ENCODE peak calls at places on chromosomes 4 and X, in six cellular contexts. U is kidney epithelial cell, M is cardiac muscle cell, I is heart left ventricle, N is activated B cell treated with CpG ODN at 0.5 μM for 24 hours, B is mammary epithelial cell. Z is an unnamed sample.

GRCh38 chrX:2697741-2698294 is 6.7 kb downstream of the CD99 start:
- DNase-seq in B (no peak), U (no peak), M (no peak), I (no peak), N (no peak), Z (no peak)

GRCh38 chr4:164207460-164207859 is 546.5 kb upstream of the SMIM31 start:
- DNase-seq in N (no peak), I (no peak), B (no peak), U (no peak), M (no peak), Z (no peak)

GRCh38 chr4:165711436-165711835 is 161.6 kb upstream of the TLL1 start:
- DNase-seq in B (no peak), M (no peak), U (no peak), N (no peak), I (peak; percentile 26), Z (no peak)

GRCh38 chr4:42656736-42656985 is 244 bp downstream of the ATP8A1 start:
- DNase-seq in B (no peak), M (no peak), I (no peak), N (no peak), U (no peak), Z (no peak)

GRCh38 chr4:74376888-74377483 is 12.0 kb downstream of the EREG start:
- DNase-seq in B (peak; percentile 46), I (no peak), U (no peak), M (peak; percentile 48), N (no peak), Z (no peak)

GRCh38 chr4:28557755-28558154 is 1697.1 kb downstream of the STIM2 start:
- DNase-seq in U (no peak), B (peak; percentile 32), M (no peak), I (no peak), N (no peak), Z (no peak)

GRCh38 chrX:47501226-47502071 is 18.4 kb upstream of the ZNF41 start:
- DNase-seq in M (peak; percentile 18), I (no peak), B (peak; percentile 44), N (no peak), U (no peak), Z (peak; percentile 62)

GRCh38 chr4:92455956-92456355 is 152.2 kb downstream of the GRID2 start:
- DNase-seq in B (no peak), N (no peak), I (no peak), M (no peak), U (no peak), Z (no peak)

GRCh38 chrX:78747471-78747870 is at the start of gene LPAR4:
- DNase-seq in N (no peak), I (peak; percentile 17), U (peak; percentile 16), B (no peak), M (peak; percentile 44), Z (no peak)

GRCh38 chr4:102356562-102357202 is 11.4 kb upstream of the SLC39A8 start:
- DNase-seq in B (no peak), N (no peak), U (no peak), M (no peak), I (no peak), Z (no peak)

GRCh38 chrX:81414630-81415029 is 212.7 kb downstream of the SH3BGRL start:
- DNase-seq in I (no peak), N (no peak), U (no peak), M (no peak), B (no peak), Z (no peak)

GRCh38 chrX:80285131-80285773 is 135.0 kb upstream of the TENT5D start:
- DNase-seq in I (no peak), N (no peak), B (peak; percentile 19), U (no peak), M (peak; percentile 61), Z (no peak)

GRCh38 chr4:56940403-56940802 is 32.7 kb downstream of the REST start:
- DNase-seq in N (no peak), U (no peak), I (no peak), M (no peak), B (no peak), Z (no peak)

GRCh38 chr4:110290511-110290910 is 92.1 kb upstream of the ELOVL6 start:
- DNase-seq in N (no peak), U (no peak), I (no peak), M (no peak), B (no peak), Z (no peak)

GRCh38 chr4:109875106-109875505 is 27.2 kb downstream of the LRIT3 start:
- DNase-seq in M (no peak), I (no peak), N (no peak), B (peak; percentile 41), U (no peak), Z (no peak)

GRCh38 chr4:22477136-22477793 is 38.6 kb downstream of the ADGRA3 start:
- DNase-seq in M (no peak), U (no peak), N (no peak), B (no peak), I (no peak), Z (no peak)

GRCh38 chr4:123444298-123444731 is 47.7 kb downstream of the SPRY1 start:
- DNase-seq in N (peak; percentile 23), U (peak; percentile 25), I (peak; percentile 65), M (peak; percentile 71), B (no peak), Z (no peak)

GRCh38 chr4:36088542-36088941 is 155.8 kb downstream of the ARAP2 start:
- DNase-seq in N (no peak), U (peak; percentile 43), B (no peak), M (peak; percentile 1), I (no peak), Z (no peak)

GRCh38 chrX:71616672-71617529 is 1.4 kb downstream of the CXCR3 start:
- DNase-seq in U (no peak), I (no peak), M (no peak), B (no peak), N (no peak), Z (no peak)

GRCh38 chrX:30141966-30142365 is 73.4 kb upstream of the MAGEB2 start:
- DNase-seq in I (no peak), N (no peak), U (no peak), B (peak; percentile 24), M (peak; percentile 81), Z (no peak)

GRCh38 chrX:7828594-7828993 is 14.4 kb upstream of the VCX start:
- DNase-seq in B (no peak), M (peak; percentile 18), U (no peak), N (no peak), I (no peak), Z (no peak)
- TF ChIP-seq CTCF in B (peak; percentile 37), M (no peak), U (peak; percentile 11), N (no peak), I (no peak), Z (no peak)

DNA sequence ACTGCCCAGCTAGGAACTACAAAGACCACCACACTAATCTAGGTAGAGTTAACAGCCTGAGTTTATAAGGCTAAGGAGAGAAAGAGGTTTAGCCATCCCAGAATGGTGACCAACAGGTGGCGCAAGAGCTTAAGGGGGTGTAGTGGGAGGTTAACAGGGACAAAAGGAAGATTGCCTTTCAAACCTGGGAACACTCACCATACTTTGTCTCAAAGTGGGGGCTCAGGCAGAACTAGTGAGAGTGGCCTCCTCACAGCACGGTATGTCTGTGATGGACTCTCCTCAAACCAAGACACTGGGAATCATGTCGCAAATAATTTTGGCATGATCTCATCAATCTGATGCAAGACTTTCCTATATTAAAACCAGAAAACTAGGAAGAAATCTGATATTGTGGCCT is 23.4 kb downstream of the CCNI start:
- DNase-seq in B (peak; percentile 46), U (no peak), I (peak; percentile 36), N (peak; percentile 33), M (peak; percentile 64), Z (peak; percentile 42)
- TF ChIP-seq CTCF in B (peak; percentile 80), U (peak; percentile 67), I (peak; percentile 45), N (no peak), M (peak; percentile 60), Z (peak; percentile 58)

GRCh38 chr4:121705521-121705920 is 8.7 kb upstream of the ANXA5 start:
- DNase-seq in U (no peak), N (no peak), M (no peak), B (no peak), I (no peak), Z (no peak)

GRCh38 chr4:121711263-121712000 is 14.7 kb upstream of the ANXA5 start:
- DNase-seq in M (peak; percentile 72), N (peak; percentile 18), I (peak; percentile 93), B (peak; percentile 87), U (peak; percentile 80), Z (peak; percentile 84)

GRCh38 chr4:121709766-121710405 is 13.1 kb upstream of the ANXA5 start:
- DNase-seq in N (no peak), I (no peak), B (no peak), U (no peak), M (no peak), Z (no peak)

GRCh38 chr4:121706595-121707021 is 9.8 kb upstream of the ANXA5 start:
- DNase-seq in M (no peak), I (no peak), U (peak; percentile 39), N (no peak), B (peak; percentile 46), Z (no peak)

GRCh38 chr4:121707344-121707743 is 10.6 kb upstream of the ANXA5 start:
- DNase-seq in I (no peak), U (no peak), N (no peak), B (no peak), M (no peak), Z (no peak)
- TF ChIP-seq CTCF in I (no peak), U (no peak), N (no peak), B (no peak), M (no peak), Z (no peak)

DNA sequence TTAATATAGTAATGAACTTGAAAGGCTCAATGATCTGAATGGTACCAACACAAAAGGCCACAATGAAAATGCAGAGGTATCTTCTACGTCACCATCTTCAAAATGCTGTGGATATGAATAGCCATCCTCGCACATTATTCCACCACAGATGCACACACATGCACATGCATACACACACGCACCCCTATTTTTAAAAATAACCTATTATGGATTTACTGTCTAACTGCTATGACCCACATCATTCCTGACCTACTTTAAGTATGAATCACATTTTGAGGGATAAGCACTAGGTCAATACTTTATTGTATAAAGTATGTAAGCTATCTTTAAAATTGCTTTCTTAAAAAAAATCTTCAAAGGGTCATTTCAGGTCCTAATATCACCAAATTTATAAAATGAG is 24.4 kb upstream of the CORIN start:
- DNase-seq in I (no peak), M (no peak), N (no peak), U (no peak), B (no peak), Z (no peak)
- TF ChIP-seq CTCF in I (no peak), M (no peak), N (no peak), U (no peak), B (no peak), Z (no peak)

Z was measured in BJ.